ENCODE peak calls at places on chromosomes 5 and 9, in seven cellular contexts. G is MM.1S, L is HCT116, W is PC-9, E is hepatocyte, V is PC-3, B is GM23248. Y is an unnamed sample. For H3K9me2, the result is how much of the 10 kb centered on the place peaks cover.

GRCh38 chr5:154302181-154302580 is 111.6 kb downstream of the GALNT10 start:
- DNase-seq in L (no peak), B (no peak), V (no peak), W (no peak), G (no peak), E (no peak), Y (no peak)

GRCh38 chr9:125906144-125906543 is 159.0 kb downstream of the PBX3 start:
- DNase-seq in E (no peak), L (no peak), W (no peak), V (peak), G (no peak), B (peak), Y (no peak)

GRCh38 chr9:115340314-115340713 is 222.4 kb upstream of the TNC start:
- DNase-seq in B (no peak), G (no peak), W (no peak), L (no peak), V (no peak), E (no peak), Y (no peak)

GRCh38 chr9:126055386-126055785 is 271.2 kb upstream of the MVB12B start:
- DNase-seq in B (peak), V (peak), E (no peak), W (peak), G (no peak), L (no peak), Y (no peak)

GRCh38 chr9:133248722-133249295 is 26.2 kb downstream of the ABO start:
- DNase-seq in L (no peak), B (no peak), E (no peak), V (no peak), W (no peak), G (no peak), Y (no peak)

GRCh38 chr5:149735066-149735465 is 5.0 kb downstream of the PPARGC1B start:
- DNase-seq in V (peak), W (peak), G (no peak), B (no peak), L (no peak), E (no peak), Y (peak)

GRCh38 chr5:136998864-136999263 is 500.3 kb downstream of the SPOCK1 start:
- DNase-seq in W (no peak), L (no peak), G (no peak), V (no peak), E (peak), B (no peak), Y (no peak)

GRCh38 chr5:6347673-6348072 is 30.7 kb downstream of the MED10 start:
- DNase-seq in W (no peak), E (no peak), G (no peak), L (no peak), B (no peak), V (no peak), Y (no peak)

GRCh38 chr5:3020426-3020825 is 268.9 kb upstream of the IRX2 start:
- DNase-seq in G (no peak), V (no peak), B (no peak), L (no peak), W (no peak), E (no peak), Y (no peak)

GRCh38 chr5:103305829-103306228 is 47.3 kb downstream of the MACIR start:
- DNase-seq in V (peak), L (peak), E (peak), W (no peak), B (no peak), G (no peak), Y (no peak)

GRCh38 chr5:102792705-102793104 is 37.6 kb downstream of the PAM start:
- DNase-seq in G (peak), V (peak), E (no peak), L (no peak), W (no peak), B (peak), Y (peak)

GRCh38 chr5:110917161-110917875 is 154.2 kb upstream of the TSLP start:
- DNase-seq in E (no peak), L (no peak), V (peak), B (peak), G (no peak), W (no peak), Y (no peak)
- H3K9me2 ChIP-seq in E (under half), L (under half), V (under half), B (under half), G (under half), W (under half), Y (under half)

GRCh38 chr5:1666812-1667588 is 132.6 kb downstream of the MRPL36 start:
- DNase-seq in G (peak), E (peak), B (peak), L (no peak), V (peak), W (peak), Y (peak)
- TF ChIP-seq EZH2 in G (no peak), E (no peak), B (peak), L (no peak), V (no peak), W (no peak), Y (no peak)

GRCh38 chr5:138065102-138065501 is 18.7 kb upstream of the WNT8A start:
- DNase-seq in B (no peak), L (no peak), G (no peak), W (no peak), V (peak), E (no peak), Y (peak)
- H3K9me2 ChIP-seq in B (under half), L (under half), G (under half), W (under half), V (under half), E (under half), Y (under half)

GRCh38 chr5:180647465-180647864 is 1.9 kb downstream of the FLT4 start:
- DNase-seq in W (no peak), B (no peak), L (no peak), E (peak), V (no peak), G (no peak), Y (no peak)

GRCh38 chr5:180647941-180648500 is 1.4 kb downstream of the FLT4 start:
- DNase-seq in G (no peak), V (no peak), B (no peak), E (peak), W (no peak), L (no peak), Y (no peak)

GRCh38 chr5:180646963-180647305 is 2.5 kb downstream of the FLT4 start:
- DNase-seq in E (no peak), W (no peak), B (no peak), V (no peak), G (no peak), L (no peak), Y (no peak)

GRCh38 chr5:180649297-180650039 is at the start of gene FLT4:
- DNase-seq in W (no peak), L (no peak), V (no peak), B (no peak), E (peak), G (no peak), Y (peak)

GRCh38 chr5:180648658-180649296 is 623 bp downstream of the FLT4 start:
- DNase-seq in L (no peak), V (no peak), G (no peak), W (no peak), B (no peak), E (peak), Y (peak)
- TF ChIP-seq EZH2 in L (no peak), V (no peak), G (no peak), W (no peak), B (no peak), E (peak), Y (peak)

GRCh38 chr9:89745601-89746376 is 141.0 kb downstream of the GADD45G start:
- DNase-seq in W (no peak), G (no peak), E (no peak), V (no peak), L (no peak), B (no peak), Y (no peak)

GRCh38 chr9:89743216-89743575 is 138.4 kb downstream of the GADD45G start:
- DNase-seq in V (no peak), G (peak), B (no peak), L (no peak), W (no peak), E (no peak), Y (no peak)

GRCh38 chr9:89743576-89744254 is 138.9 kb downstream of the GADD45G start:
- DNase-seq in G (peak), E (no peak), L (no peak), B (no peak), V (no peak), W (no peak), Y (peak)

GRCh38 chr9:89744730-89745129 is 139.9 kb downstream of the GADD45G start:
- DNase-seq in E (no peak), W (peak), G (no peak), V (peak), L (no peak), B (no peak), Y (no peak)

GRCh38 chr9:89744255-89744648 is 139.4 kb downstream of the GADD45G start:
- DNase-seq in V (no peak), W (no peak), G (no peak), B (no peak), L (no peak), E (no peak), Y (no peak)
- H3K9me2 ChIP-seq in V (under half), W (under half), G (under half), B (under half), L (under half), E (under half), Y (under half)

Y was measured in GM23338.